ENCODE peak calls at places on chromosome 17, in five cellular contexts. One of them, this sample, is unnamed.

GRCh38 chr17:7173687-7174602 is 5.2 kb downstream of the ASGR1 start:
- DNase-seq in IMR-90: no peak
- DNase-seq in HepG2: no peak
- DNase-seq in K562: no peak
- DNase-seq in GM12878: no peak
- DNase-seq in this sample: no peak

GRCh38 chr17:74227271-74227670 is 13.9 kb downstream of the TTYH2 start:
- DNase-seq in IMR-90: no peak
- DNase-seq in HepG2: no peak
- DNase-seq in K562: no peak
- DNase-seq in GM12878: no peak
- DNase-seq in this sample: no peak

GRCh38 chr17:42560246-42560645 is 1.7 kb upstream of the COASY start:
- DNase-seq in IMR-90: no peak
- DNase-seq in HepG2: no peak
- DNase-seq in K562: no peak
- DNase-seq in GM12878: no peak
- DNase-seq in this sample: no peak

GRCh38 chr17:50452627-50453300 is 15.9 kb downstream of the CHAD start:
- DNase-seq in IMR-90: peak
- DNase-seq in HepG2: no peak
- DNase-seq in K562: no peak
- DNase-seq in GM12878: peak
- DNase-seq in this sample: no peak

GRCh38 chr17:69757794-69758430 is 317.1 kb upstream of the KCNJ16 start:
- DNase-seq in IMR-90: peak
- DNase-seq in HepG2: no peak
- DNase-seq in K562: no peak
- DNase-seq in GM12878: no peak
- DNase-seq in this sample: no peak

GRCh38 chr17:73698966-73699365 is 54.7 kb upstream of the SDK2 start:
- DNase-seq in IMR-90: no peak
- DNase-seq in HepG2: no peak
- DNase-seq in K562: no peak
- DNase-seq in GM12878: no peak
- DNase-seq in this sample: no peak

GRCh38 chr17:48187867-48188608 is 80.5 kb downstream of the SNX11 start:
- DNase-seq in IMR-90: no peak
- DNase-seq in HepG2: no peak
- DNase-seq in K562: no peak
- DNase-seq in GM12878: no peak
- DNase-seq in this sample: no peak

GRCh38 chr17:8436169-8436932 is 667 bp downstream of the NDEL1 start:
- DNase-seq in IMR-90: peak
- DNase-seq in HepG2: peak
- DNase-seq in K562: peak
- DNase-seq in GM12878: no peak
- DNase-seq in this sample: peak

GRCh38 chr17:8210761-8211458 is 535 bp upstream of the AURKB start:
- DNase-seq in IMR-90: no peak
- DNase-seq in HepG2: peak
- DNase-seq in K562: no peak
- DNase-seq in GM12878: no peak
- DNase-seq in this sample: no peak

GRCh38 chr17:66654341-66654740 is 180.6 kb upstream of the CACNG5 start:
- DNase-seq in IMR-90: peak
- DNase-seq in HepG2: no peak
- DNase-seq in K562: no peak
- DNase-seq in GM12878: no peak
- DNase-seq in this sample: no peak

GRCh38 chr17:46027326-46028325 is 28.6 kb downstream of the STH start:
- DNase-seq in IMR-90: no peak
- DNase-seq in HepG2: no peak
- DNase-seq in K562: no peak
- DNase-seq in GM12878: no peak
- DNase-seq in this sample: no peak

GRCh38 chr17:12985431-12986285 is 32.2 kb downstream of the ELAC2 start:
- DNase-seq in IMR-90: peak
- DNase-seq in HepG2: no peak
- DNase-seq in K562: no peak
- DNase-seq in GM12878: no peak
- DNase-seq in this sample: no peak

GRCh38 chr17:59751955-59752413 is 44.5 kb downstream of the VMP1 start:
- DNase-seq in IMR-90: no peak
- DNase-seq in HepG2: no peak
- DNase-seq in K562: no peak
- DNase-seq in GM12878: no peak
- DNase-seq in this sample: no peak

GRCh38 chr17:42784811-42785592 is 4.6 kb downstream of the WNK4 start:
- DNase-seq in IMR-90: no peak
- DNase-seq in HepG2: no peak
- DNase-seq in K562: no peak
- DNase-seq in GM12878: no peak
- DNase-seq in this sample: no peak

GRCh38 chr17:73231363-73231762 is 30.3 kb downstream of the CPSF4L start:
- DNase-seq in IMR-90: peak
- DNase-seq in HepG2: no peak
- DNase-seq in K562: no peak
- DNase-seq in GM12878: no peak
- DNase-seq in this sample: peak

GRCh38 chr17:42329025-42329976 is 41.0 kb downstream of the STAT5A start:
- DNase-seq in IMR-90: peak
- DNase-seq in HepG2: no peak
- DNase-seq in K562: no peak
- DNase-seq in GM12878: no peak
- DNase-seq in this sample: peak

GRCh38 chr17:40086150-40087044 is 14.0 kb downstream of the NR1D1 start:
- DNase-seq in IMR-90: no peak
- DNase-seq in HepG2: peak
- DNase-seq in K562: peak
- DNase-seq in GM12878: no peak
- DNase-seq in this sample: peak

GRCh38 chr17:67672592-67672991 is 45.1 kb upstream of the NOL11 start:
- DNase-seq in IMR-90: no peak
- DNase-seq in HepG2: no peak
- DNase-seq in K562: no peak
- DNase-seq in GM12878: no peak
- DNase-seq in this sample: no peak
- TF ChIP-seq BHLHE40 in IMR-90: no peak
- TF ChIP-seq BHLHE40 in HepG2: no peak
- TF ChIP-seq BHLHE40 in K562: no peak
- TF ChIP-seq BHLHE40 in GM12878: no peak
- TF ChIP-seq BHLHE40 in this sample: no peak

DNA sequence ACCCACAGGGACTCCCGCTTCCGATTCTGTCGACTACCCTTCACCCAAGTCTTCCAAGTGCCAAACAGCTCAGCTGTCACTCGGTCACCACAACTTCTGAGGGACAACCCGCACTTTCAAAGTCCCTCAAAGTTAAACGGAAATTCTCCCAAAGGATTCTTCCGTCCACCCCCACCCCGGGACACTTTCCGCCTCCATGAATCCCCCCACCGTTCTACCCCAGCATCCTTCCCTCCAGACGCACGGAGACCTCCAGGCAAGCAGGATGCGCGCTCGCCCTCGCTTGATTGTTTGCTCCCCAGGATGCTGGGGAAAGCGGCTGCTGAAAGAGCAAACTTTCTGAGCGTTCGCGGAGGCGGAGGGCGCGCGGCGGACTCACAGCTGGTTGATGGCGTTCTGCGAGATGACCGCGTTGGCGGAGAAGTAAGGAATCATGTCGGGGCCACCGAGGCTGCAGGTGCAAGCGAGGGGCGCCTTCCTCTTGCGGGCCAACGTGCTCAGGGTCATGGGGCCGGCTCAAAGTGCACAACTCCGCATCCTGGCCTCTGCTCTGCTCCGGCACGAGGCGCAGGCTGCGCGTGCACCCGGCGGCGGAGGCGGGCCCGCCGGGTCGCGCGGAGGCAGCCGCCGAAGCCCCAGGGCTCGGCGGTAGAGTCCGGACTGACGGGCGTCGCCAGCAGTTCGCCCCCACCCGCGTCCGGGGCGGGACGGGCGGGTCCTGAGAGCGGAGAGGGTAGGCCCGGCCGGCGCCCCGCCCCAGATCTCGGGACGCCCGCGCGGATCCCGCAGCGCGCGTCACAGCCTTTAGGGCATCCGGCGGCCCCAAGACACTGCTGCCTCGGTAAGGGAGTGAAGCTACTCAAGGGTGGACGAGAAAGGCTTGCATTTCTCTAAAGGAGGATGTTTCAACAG is 138.3 kb upstream of the CORO6 start:
- DNase-seq in IMR-90: peak
- DNase-seq in HepG2: peak
- DNase-seq in K562: no peak
- DNase-seq in GM12878: peak
- DNase-seq in this sample: peak
- TF ChIP-seq POLR2A in IMR-90: peak
- TF ChIP-seq POLR2A in HepG2: no peak
- TF ChIP-seq POLR2A in K562: no peak
- TF ChIP-seq POLR2A in GM12878: peak
- TF ChIP-seq POLR2A in this sample: peak

DNA sequence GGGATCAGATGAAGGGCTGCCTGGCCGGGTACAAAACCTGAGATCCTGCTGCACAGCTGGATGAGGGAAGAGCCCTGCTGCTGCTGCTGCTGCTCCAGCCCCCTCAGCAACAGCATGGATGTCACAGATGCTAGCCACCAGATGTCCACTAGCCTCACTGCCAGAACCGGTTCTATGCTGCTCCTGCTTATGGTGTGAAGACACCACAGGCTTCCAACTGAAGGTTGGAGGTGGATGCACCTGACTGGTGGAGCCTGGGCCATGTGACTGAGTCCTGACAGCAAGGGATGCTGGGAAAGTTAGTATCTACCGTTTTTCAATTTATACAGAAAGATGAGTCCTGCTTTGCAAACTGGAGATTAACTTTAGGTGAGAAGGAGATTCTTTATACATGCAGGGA is 17.6 kb downstream of the ACTG1 start:
- DNase-seq in IMR-90: no peak
- DNase-seq in HepG2: no peak
- DNase-seq in K562: peak
- DNase-seq in GM12878: no peak
- DNase-seq in this sample: peak
- TF ChIP-seq USF2 in IMR-90: peak
- TF ChIP-seq USF2 in HepG2: peak
- TF ChIP-seq USF2 in K562: peak
- TF ChIP-seq USF2 in GM12878: peak
- TF ChIP-seq USF2 in this sample: peak

DNA sequence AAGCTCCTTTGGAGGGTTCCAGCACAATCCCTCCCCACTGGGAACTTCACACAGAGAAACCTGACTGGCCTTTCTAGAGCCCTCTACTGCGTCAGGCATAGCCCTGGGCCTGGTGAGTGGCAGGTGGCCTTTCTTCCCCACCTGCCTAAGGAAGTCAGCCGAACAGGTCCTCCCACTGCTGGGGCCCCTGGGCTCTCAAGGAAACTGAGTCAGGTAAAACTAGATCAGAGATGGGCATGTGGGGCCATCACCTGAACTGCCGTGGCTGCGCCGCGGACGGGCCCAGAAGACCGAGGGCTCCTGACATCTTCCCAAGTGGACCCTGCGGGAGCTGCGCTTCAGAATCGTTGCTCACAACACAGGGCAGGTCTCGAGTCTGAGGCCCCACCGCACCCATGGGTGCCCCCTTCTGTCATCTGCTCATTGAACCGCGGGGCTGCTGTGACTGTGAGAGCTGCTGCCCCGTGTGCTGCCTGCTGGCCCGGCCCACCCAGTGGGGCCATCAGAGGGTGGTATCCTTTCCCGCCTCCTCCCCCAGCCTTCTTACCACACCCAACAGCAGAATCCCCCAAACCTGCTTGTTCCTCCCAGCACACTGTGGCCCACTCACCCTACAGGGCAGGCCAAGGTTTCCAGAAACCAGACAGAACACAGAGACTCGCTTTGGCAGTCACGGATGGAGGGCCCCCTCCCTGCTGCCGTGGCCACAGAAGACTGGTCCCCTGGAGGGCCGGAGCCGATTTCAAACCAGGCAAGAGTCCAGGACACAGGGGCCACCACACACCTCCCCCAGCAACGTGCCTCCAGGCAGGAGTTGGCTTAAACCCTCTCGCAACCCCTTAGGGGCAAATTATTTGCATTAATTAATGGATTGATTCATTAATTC is 81.1 kb downstream of the TBC1D16 start:
- DNase-seq in IMR-90: no peak
- DNase-seq in HepG2: no peak
- DNase-seq in K562: no peak
- DNase-seq in GM12878: no peak
- DNase-seq in this sample: no peak
- TF ChIP-seq BHLHE40 in IMR-90: no peak
- TF ChIP-seq BHLHE40 in HepG2: no peak
- TF ChIP-seq BHLHE40 in K562: no peak
- TF ChIP-seq BHLHE40 in GM12878: no peak
- TF ChIP-seq BHLHE40 in this sample: no peak

GRCh38 chr17:81509687-81510523 is 2.7 kb downstream of the ACTG1 start:
- DNase-seq in IMR-90: no peak
- DNase-seq in HepG2: no peak
- DNase-seq in K562: no peak
- DNase-seq in GM12878: no peak
- DNase-seq in this sample: no peak

GRCh38 chr17:81510524-81510797 is 2.1 kb downstream of the ACTG1 start:
- DNase-seq in IMR-90: no peak
- DNase-seq in HepG2: no peak
- DNase-seq in K562: no peak
- DNase-seq in GM12878: no peak
- DNase-seq in this sample: no peak

GRCh38 chr17:81510798-81511549 is 1.6 kb downstream of the ACTG1 start:
- DNase-seq in IMR-90: no peak
- DNase-seq in HepG2: no peak
- DNase-seq in K562: no peak
- DNase-seq in GM12878: no peak
- DNase-seq in this sample: no peak

GRCh38 chr17:81509048-81509686 is 3.4 kb downstream of the ACTG1 start:
- DNase-seq in IMR-90: no peak
- DNase-seq in HepG2: peak
- DNase-seq in K562: no peak
- DNase-seq in GM12878: no peak
- DNase-seq in this sample: peak

DNA sequence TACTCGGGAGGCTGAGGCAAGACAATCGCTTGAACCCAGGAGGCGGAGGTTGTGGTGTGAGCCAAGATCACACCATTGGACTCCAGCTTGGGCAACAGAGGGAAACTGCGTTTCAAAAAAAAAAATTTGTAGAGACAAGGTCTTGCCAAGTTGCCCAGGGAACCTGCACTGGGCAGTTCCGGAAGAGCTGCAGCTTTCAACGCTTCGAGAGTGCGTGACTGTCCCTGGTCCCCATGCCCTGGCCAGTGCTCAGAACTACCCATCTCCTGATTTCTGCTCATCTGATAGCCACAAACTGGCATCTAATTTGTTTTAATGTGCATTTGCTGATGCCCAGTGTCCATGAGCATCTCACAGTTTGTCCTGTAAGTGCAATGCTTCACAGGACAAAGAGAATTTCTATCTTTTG is 4.0 kb downstream of the ACTG1 start:
- DNase-seq in IMR-90: peak
- DNase-seq in HepG2: peak
- DNase-seq in K562: no peak
- DNase-seq in GM12878: no peak
- DNase-seq in this sample: peak
- TF ChIP-seq POLR2A in IMR-90: peak
- TF ChIP-seq POLR2A in HepG2: peak
- TF ChIP-seq POLR2A in K562: peak
- TF ChIP-seq POLR2A in GM12878: no peak
- TF ChIP-seq POLR2A in this sample: peak

This sample was measured in A549.